ENCODE peak calls at places on chromosome 14, in eight cellular contexts. One of them, this sample, is unnamed.

GRCh38 chr14:100573757-100574641 is 13.2 kb downstream of the BEGAIN start:
- DNase-seq in breast epithelium: no peak
- DNase-seq in AG04450: no peak
- DNase-seq in iPS-NIHi11: no peak
- DNase-seq in activated T-helper 9 cell treated with anti-CD3 and anti-CD28 coated beads, Interleukin-2, amount 50 U/mL, for 16 hours: no peak
- DNase-seq in activated T-cell treated with anti-CD3 and anti-CD28 coated beads, Interleukin-2, amount 50 U/mL, for 24 hours: no peak
- DNase-seq in osteocyte: no peak
- DNase-seq in OCI-M1: no peak
- DNase-seq in this sample: no peak

GRCh38 chr14:63343878-63344277 is 25.1 kb upstream of the GPHB5 start:
- DNase-seq in activated T-helper 9 cell treated with anti-CD3 and anti-CD28 coated beads, Interleukin-2, amount 50 U/mL, for 16 hours: no peak
- DNase-seq in iPS-NIHi11: no peak
- DNase-seq in OCI-M1: no peak
- DNase-seq in AG04450: no peak
- DNase-seq in breast epithelium: no peak
- DNase-seq in activated T-cell treated with anti-CD3 and anti-CD28 coated beads, Interleukin-2, amount 50 U/mL, for 24 hours: no peak
- DNase-seq in osteocyte: no peak
- DNase-seq in this sample: peak

GRCh38 chr14:21449899-21450216 is 6.1 kb downstream of the CHD8 start:
- DNase-seq in AG04450: no peak
- DNase-seq in osteocyte: no peak
- DNase-seq in OCI-M1: no peak
- DNase-seq in breast epithelium: no peak
- DNase-seq in activated T-cell treated with anti-CD3 and anti-CD28 coated beads, Interleukin-2, amount 50 U/mL, for 24 hours: no peak
- DNase-seq in activated T-helper 9 cell treated with anti-CD3 and anti-CD28 coated beads, Interleukin-2, amount 50 U/mL, for 16 hours: no peak
- DNase-seq in iPS-NIHi11: no peak
- DNase-seq in this sample: no peak

GRCh38 chr14:60655114-60655897 is 6.0 kb upstream of the SIX1 start:
- DNase-seq in OCI-M1: no peak
- DNase-seq in activated T-cell treated with anti-CD3 and anti-CD28 coated beads, Interleukin-2, amount 50 U/mL, for 24 hours: no peak
- DNase-seq in AG04450: no peak
- DNase-seq in iPS-NIHi11: no peak
- DNase-seq in breast epithelium: no peak
- DNase-seq in activated T-helper 9 cell treated with anti-CD3 and anti-CD28 coated beads, Interleukin-2, amount 50 U/mL, for 16 hours: no peak
- DNase-seq in osteocyte: no peak
- DNase-seq in this sample: no peak

GRCh38 chr14:96410119-96410518 is 18.2 kb downstream of the AK7 start:
- DNase-seq in AG04450: no peak
- DNase-seq in iPS-NIHi11: no peak
- DNase-seq in osteocyte: no peak
- DNase-seq in activated T-helper 9 cell treated with anti-CD3 and anti-CD28 coated beads, Interleukin-2, amount 50 U/mL, for 16 hours: no peak
- DNase-seq in breast epithelium: no peak
- DNase-seq in activated T-cell treated with anti-CD3 and anti-CD28 coated beads, Interleukin-2, amount 50 U/mL, for 24 hours: no peak
- DNase-seq in OCI-M1: no peak
- DNase-seq in this sample: no peak

GRCh38 chr14:39617537-39617936 is 185.3 kb upstream of the FBXO33 start:
- DNase-seq in activated T-cell treated with anti-CD3 and anti-CD28 coated beads, Interleukin-2, amount 50 U/mL, for 24 hours: no peak
- DNase-seq in osteocyte: no peak
- DNase-seq in OCI-M1: no peak
- DNase-seq in iPS-NIHi11: no peak
- DNase-seq in breast epithelium: no peak
- DNase-seq in AG04450: no peak
- DNase-seq in activated T-helper 9 cell treated with anti-CD3 and anti-CD28 coated beads, Interleukin-2, amount 50 U/mL, for 16 hours: no peak
- DNase-seq in this sample: no peak

GRCh38 chr14:76089151-76089550 is 62.6 kb upstream of the GPATCH2L start:
- DNase-seq in breast epithelium: no peak
- DNase-seq in AG04450: no peak
- DNase-seq in iPS-NIHi11: no peak
- DNase-seq in OCI-M1: no peak
- DNase-seq in activated T-helper 9 cell treated with anti-CD3 and anti-CD28 coated beads, Interleukin-2, amount 50 U/mL, for 16 hours: no peak
- DNase-seq in osteocyte: no peak
- DNase-seq in activated T-cell treated with anti-CD3 and anti-CD28 coated beads, Interleukin-2, amount 50 U/mL, for 24 hours: no peak
- DNase-seq in this sample: no peak

GRCh38 chr14:77200406-77200985 is 18.9 kb downstream of the TMEM63C start:
- DNase-seq in iPS-NIHi11: no peak
- DNase-seq in breast epithelium: no peak
- DNase-seq in activated T-cell treated with anti-CD3 and anti-CD28 coated beads, Interleukin-2, amount 50 U/mL, for 24 hours: no peak
- DNase-seq in AG04450: no peak
- DNase-seq in osteocyte: no peak
- DNase-seq in OCI-M1: no peak
- DNase-seq in activated T-helper 9 cell treated with anti-CD3 and anti-CD28 coated beads, Interleukin-2, amount 50 U/mL, for 16 hours: no peak
- DNase-seq in this sample: no peak

GRCh38 chr14:100915582-100915981 is 12.1 kb upstream of the RTL1 start:
- DNase-seq in breast epithelium: no peak
- DNase-seq in activated T-helper 9 cell treated with anti-CD3 and anti-CD28 coated beads, Interleukin-2, amount 50 U/mL, for 16 hours: no peak
- DNase-seq in osteocyte: no peak
- DNase-seq in AG04450: no peak
- DNase-seq in activated T-cell treated with anti-CD3 and anti-CD28 coated beads, Interleukin-2, amount 50 U/mL, for 24 hours: no peak
- DNase-seq in OCI-M1: no peak
- DNase-seq in iPS-NIHi11: no peak
- DNase-seq in this sample: no peak

GRCh38 chr14:102490456-102490855 is 19.1 kb downstream of the ANKRD9 start:
- DNase-seq in AG04450: no peak
- DNase-seq in activated T-cell treated with anti-CD3 and anti-CD28 coated beads, Interleukin-2, amount 50 U/mL, for 24 hours: no peak
- DNase-seq in breast epithelium: no peak
- DNase-seq in OCI-M1: no peak
- DNase-seq in activated T-helper 9 cell treated with anti-CD3 and anti-CD28 coated beads, Interleukin-2, amount 50 U/mL, for 16 hours: no peak
- DNase-seq in iPS-NIHi11: no peak
- DNase-seq in osteocyte: no peak
- DNase-seq in this sample: no peak

GRCh38 chr14:61562321-61563161 is 132.8 kb upstream of the HIF1A start:
- DNase-seq in breast epithelium: no peak
- DNase-seq in OCI-M1: peak
- DNase-seq in AG04450: peak
- DNase-seq in activated T-cell treated with anti-CD3 and anti-CD28 coated beads, Interleukin-2, amount 50 U/mL, for 24 hours: no peak
- DNase-seq in activated T-helper 9 cell treated with anti-CD3 and anti-CD28 coated beads, Interleukin-2, amount 50 U/mL, for 16 hours: peak
- DNase-seq in iPS-NIHi11: no peak
- DNase-seq in osteocyte: no peak
- DNase-seq in this sample: peak

GRCh38 chr14:100131181-100131580 is 28.3 kb downstream of the DEGS2 start:
- DNase-seq in activated T-cell treated with anti-CD3 and anti-CD28 coated beads, Interleukin-2, amount 50 U/mL, for 24 hours: no peak
- DNase-seq in AG04450: no peak
- DNase-seq in activated T-helper 9 cell treated with anti-CD3 and anti-CD28 coated beads, Interleukin-2, amount 50 U/mL, for 16 hours: no peak
- DNase-seq in iPS-NIHi11: peak
- DNase-seq in breast epithelium: no peak
- DNase-seq in OCI-M1: no peak
- DNase-seq in osteocyte: no peak
- DNase-seq in this sample: no peak

GRCh38 chr14:71141701-71142374 is 234.6 kb downstream of the PCNX1 start:
- DNase-seq in OCI-M1: no peak
- DNase-seq in osteocyte: no peak
- DNase-seq in AG04450: no peak
- DNase-seq in iPS-NIHi11: no peak
- DNase-seq in activated T-cell treated with anti-CD3 and anti-CD28 coated beads, Interleukin-2, amount 50 U/mL, for 24 hours: no peak
- DNase-seq in activated T-helper 9 cell treated with anti-CD3 and anti-CD28 coated beads, Interleukin-2, amount 50 U/mL, for 16 hours: no peak
- DNase-seq in breast epithelium: no peak
- DNase-seq in this sample: no peak

GRCh38 chr14:64766430-64767151 is 62.4 kb downstream of the PLEKHG3 start:
- DNase-seq in OCI-M1: no peak
- DNase-seq in AG04450: no peak
- DNase-seq in iPS-NIHi11: peak
- DNase-seq in osteocyte: no peak
- DNase-seq in activated T-cell treated with anti-CD3 and anti-CD28 coated beads, Interleukin-2, amount 50 U/mL, for 24 hours: no peak
- DNase-seq in activated T-helper 9 cell treated with anti-CD3 and anti-CD28 coated beads, Interleukin-2, amount 50 U/mL, for 16 hours: no peak
- DNase-seq in breast epithelium: no peak
- DNase-seq in this sample: peak

GRCh38 chr14:99252443-99252939 is 19.5 kb downstream of the BCL11B start:
- DNase-seq in OCI-M1: no peak
- DNase-seq in breast epithelium: no peak
- DNase-seq in AG04450: no peak
- DNase-seq in iPS-NIHi11: no peak
- DNase-seq in activated T-helper 9 cell treated with anti-CD3 and anti-CD28 coated beads, Interleukin-2, amount 50 U/mL, for 16 hours: no peak
- DNase-seq in activated T-cell treated with anti-CD3 and anti-CD28 coated beads, Interleukin-2, amount 50 U/mL, for 24 hours: peak
- DNase-seq in osteocyte: no peak
- DNase-seq in this sample: no peak

GRCh38 chr14:91279354-91279753 is 34.9 kb upstream of the GPR68 start:
- DNase-seq in activated T-helper 9 cell treated with anti-CD3 and anti-CD28 coated beads, Interleukin-2, amount 50 U/mL, for 16 hours: no peak
- DNase-seq in breast epithelium: no peak
- DNase-seq in activated T-cell treated with anti-CD3 and anti-CD28 coated beads, Interleukin-2, amount 50 U/mL, for 24 hours: no peak
- DNase-seq in iPS-NIHi11: no peak
- DNase-seq in AG04450: no peak
- DNase-seq in OCI-M1: no peak
- DNase-seq in osteocyte: no peak
- DNase-seq in this sample: no peak

GRCh38 chr14:101721111-101721510 is 40.4 kb upstream of the PPP2R5C start:
- DNase-seq in osteocyte: peak
- DNase-seq in breast epithelium: no peak
- DNase-seq in activated T-cell treated with anti-CD3 and anti-CD28 coated beads, Interleukin-2, amount 50 U/mL, for 24 hours: peak
- DNase-seq in OCI-M1: no peak
- DNase-seq in iPS-NIHi11: no peak
- DNase-seq in AG04450: no peak
- DNase-seq in activated T-helper 9 cell treated with anti-CD3 and anti-CD28 coated beads, Interleukin-2, amount 50 U/mL, for 16 hours: no peak
- DNase-seq in this sample: no peak

GRCh38 chr14:95272057-95272456 is 47.7 kb downstream of the CLMN start:
- DNase-seq in activated T-cell treated with anti-CD3 and anti-CD28 coated beads, Interleukin-2, amount 50 U/mL, for 24 hours: no peak
- DNase-seq in AG04450: no peak
- DNase-seq in OCI-M1: peak
- DNase-seq in iPS-NIHi11: no peak
- DNase-seq in osteocyte: no peak
- DNase-seq in activated T-helper 9 cell treated with anti-CD3 and anti-CD28 coated beads, Interleukin-2, amount 50 U/mL, for 16 hours: no peak
- DNase-seq in breast epithelium: peak
- DNase-seq in this sample: no peak

This sample was measured in bronchial epithelial cell.